ENCODE peak calls at places on chromosomes 5 and 9, in six cellular contexts. One of them, this sample, is unnamed.

GRCh38 chr5:178104492-178104891 is 8.8 kb upstream of the N4BP3 start:
- DNase-seq in cardiac fibroblast: no peak
- DNase-seq in fibroblast of pulmonary artery: no peak
- DNase-seq in mesothelial cell of epicardium: no peak
- DNase-seq in heart right ventricle: no peak
- DNase-seq in ovary: no peak
- DNase-seq in this sample: no peak

GRCh38 chr5:174119386-174119785 is 73.9 kb downstream of the NSG2 start:
- DNase-seq in cardiac fibroblast: no peak
- DNase-seq in fibroblast of pulmonary artery: no peak
- DNase-seq in mesothelial cell of epicardium: no peak
- DNase-seq in heart right ventricle: no peak
- DNase-seq in ovary: no peak
- DNase-seq in this sample: no peak

GRCh38 chr9:91419222-91420191 is 4.1 kb downstream of the NFIL3 start:
- DNase-seq in cardiac fibroblast: peak; percentile 98
- DNase-seq in fibroblast of pulmonary artery: peak; percentile 97
- DNase-seq in mesothelial cell of epicardium: no peak
- DNase-seq in heart right ventricle: peak; percentile 28
- DNase-seq in ovary: peak; percentile 83
- DNase-seq in this sample: no peak

GRCh38 chr5:179487145-179487544 is 63.2 kb upstream of the RUFY1 start:
- DNase-seq in cardiac fibroblast: no peak
- DNase-seq in fibroblast of pulmonary artery: no peak
- DNase-seq in mesothelial cell of epicardium: no peak
- DNase-seq in heart right ventricle: no peak
- DNase-seq in ovary: no peak
- DNase-seq in this sample: no peak

GRCh38 chr5:33939863-33940262 is 3.7 kb downstream of the RXFP3 start:
- DNase-seq in cardiac fibroblast: peak; percentile 51
- DNase-seq in fibroblast of pulmonary artery: peak; percentile 62
- DNase-seq in mesothelial cell of epicardium: no peak
- DNase-seq in heart right ventricle: no peak
- DNase-seq in ovary: no peak
- DNase-seq in this sample: no peak

GRCh38 chr5:119537704-119538103 is 85.4 kb downstream of the HSD17B4 start:
- DNase-seq in cardiac fibroblast: peak; percentile 64
- DNase-seq in fibroblast of pulmonary artery: peak; percentile 67
- DNase-seq in mesothelial cell of epicardium: no peak
- DNase-seq in heart right ventricle: no peak
- DNase-seq in ovary: no peak
- DNase-seq in this sample: no peak

GRCh38 chr5:161409471-161409870 is 137.1 kb downstream of the GABRB2 start:
- DNase-seq in cardiac fibroblast: no peak
- DNase-seq in fibroblast of pulmonary artery: no peak
- DNase-seq in mesothelial cell of epicardium: no peak
- DNase-seq in heart right ventricle: no peak
- DNase-seq in ovary: no peak
- DNase-seq in this sample: no peak

GRCh38 chr9:123544007-123544827 is 188.2 kb downstream of the CRB2 start:
- DNase-seq in cardiac fibroblast: peak; percentile 68
- DNase-seq in fibroblast of pulmonary artery: peak; percentile 69
- DNase-seq in mesothelial cell of epicardium: no peak
- DNase-seq in heart right ventricle: no peak
- DNase-seq in ovary: peak; percentile 31
- DNase-seq in this sample: no peak

GRCh38 chr9:81492710-81493447 is 196.5 kb downstream of the TLE1 start:
- DNase-seq in cardiac fibroblast: peak; percentile 97
- DNase-seq in fibroblast of pulmonary artery: peak; percentile 93
- DNase-seq in mesothelial cell of epicardium: no peak
- DNase-seq in heart right ventricle: no peak
- DNase-seq in ovary: no peak
- DNase-seq in this sample: no peak

GRCh38 chr5:168592014-168592368 is 12.8 kb upstream of the PANK3 start:
- DNase-seq in cardiac fibroblast: peak; percentile 34
- DNase-seq in fibroblast of pulmonary artery: peak; percentile 72
- DNase-seq in mesothelial cell of epicardium: no peak
- DNase-seq in heart right ventricle: no peak
- DNase-seq in ovary: no peak
- DNase-seq in this sample: no peak

GRCh38 chr5:6525910-6526309 is 77.3 kb downstream of the UBE2QL1 start:
- DNase-seq in cardiac fibroblast: no peak
- DNase-seq in fibroblast of pulmonary artery: peak; percentile 1
- DNase-seq in mesothelial cell of epicardium: no peak
- DNase-seq in heart right ventricle: peak; percentile 46
- DNase-seq in ovary: no peak
- DNase-seq in this sample: peak; percentile 45

GRCh38 chr9:10867194-10867593 is 254.4 kb upstream of the PTPRD start:
- DNase-seq in cardiac fibroblast: no peak
- DNase-seq in fibroblast of pulmonary artery: no peak
- DNase-seq in mesothelial cell of epicardium: no peak
- DNase-seq in heart right ventricle: no peak
- DNase-seq in ovary: no peak
- DNase-seq in this sample: no peak

GRCh38 chr9:114614373-114614772 is 3.3 kb downstream of the TMEM268 start:
- DNase-seq in cardiac fibroblast: no peak
- DNase-seq in fibroblast of pulmonary artery: no peak
- DNase-seq in mesothelial cell of epicardium: no peak
- DNase-seq in heart right ventricle: no peak
- DNase-seq in ovary: no peak
- DNase-seq in this sample: no peak

GRCh38 chr9:123662057-123662776 is 267.7 kb downstream of the DENND1A start:
- DNase-seq in cardiac fibroblast: no peak
- DNase-seq in fibroblast of pulmonary artery: no peak
- DNase-seq in mesothelial cell of epicardium: no peak
- DNase-seq in heart right ventricle: no peak
- DNase-seq in ovary: no peak
- DNase-seq in this sample: no peak

GRCh38 chr5:113678924-113679575 is 165.6 kb downstream of the YTHDC2 start:
- DNase-seq in cardiac fibroblast: peak; percentile 64
- DNase-seq in fibroblast of pulmonary artery: peak; percentile 66
- DNase-seq in mesothelial cell of epicardium: peak; percentile 54
- DNase-seq in heart right ventricle: no peak
- DNase-seq in ovary: no peak
- DNase-seq in this sample: no peak

GRCh38 chr5:155689403-155689802 is 637.6 kb upstream of the SGCD start:
- DNase-seq in cardiac fibroblast: no peak
- DNase-seq in fibroblast of pulmonary artery: no peak
- DNase-seq in mesothelial cell of epicardium: no peak
- DNase-seq in heart right ventricle: no peak
- DNase-seq in ovary: no peak
- DNase-seq in this sample: no peak

GRCh38 chr5:4866817-4867216 is 273.3 kb upstream of the ADAMTS16 start:
- DNase-seq in cardiac fibroblast: no peak
- DNase-seq in fibroblast of pulmonary artery: no peak
- DNase-seq in mesothelial cell of epicardium: no peak
- DNase-seq in heart right ventricle: no peak
- DNase-seq in ovary: no peak
- DNase-seq in this sample: no peak

GRCh38 chr5:4866131-4866659 is 273.9 kb upstream of the ADAMTS16 start:
- DNase-seq in cardiac fibroblast: no peak
- DNase-seq in fibroblast of pulmonary artery: no peak
- DNase-seq in mesothelial cell of epicardium: no peak
- DNase-seq in heart right ventricle: no peak
- DNase-seq in ovary: no peak
- DNase-seq in this sample: no peak

GRCh38 chr5:4862500-4862899 is 277.6 kb upstream of the ADAMTS16 start:
- DNase-seq in cardiac fibroblast: peak; percentile 64
- DNase-seq in fibroblast of pulmonary artery: peak; percentile 65
- DNase-seq in mesothelial cell of epicardium: no peak
- DNase-seq in heart right ventricle: no peak
- DNase-seq in ovary: no peak
- DNase-seq in this sample: no peak

GRCh38 chr5:4873656-4874055 is 266.5 kb upstream of the ADAMTS16 start:
- DNase-seq in cardiac fibroblast: no peak
- DNase-seq in fibroblast of pulmonary artery: no peak
- DNase-seq in mesothelial cell of epicardium: no peak
- DNase-seq in heart right ventricle: no peak
- DNase-seq in ovary: no peak
- DNase-seq in this sample: no peak

DNA sequence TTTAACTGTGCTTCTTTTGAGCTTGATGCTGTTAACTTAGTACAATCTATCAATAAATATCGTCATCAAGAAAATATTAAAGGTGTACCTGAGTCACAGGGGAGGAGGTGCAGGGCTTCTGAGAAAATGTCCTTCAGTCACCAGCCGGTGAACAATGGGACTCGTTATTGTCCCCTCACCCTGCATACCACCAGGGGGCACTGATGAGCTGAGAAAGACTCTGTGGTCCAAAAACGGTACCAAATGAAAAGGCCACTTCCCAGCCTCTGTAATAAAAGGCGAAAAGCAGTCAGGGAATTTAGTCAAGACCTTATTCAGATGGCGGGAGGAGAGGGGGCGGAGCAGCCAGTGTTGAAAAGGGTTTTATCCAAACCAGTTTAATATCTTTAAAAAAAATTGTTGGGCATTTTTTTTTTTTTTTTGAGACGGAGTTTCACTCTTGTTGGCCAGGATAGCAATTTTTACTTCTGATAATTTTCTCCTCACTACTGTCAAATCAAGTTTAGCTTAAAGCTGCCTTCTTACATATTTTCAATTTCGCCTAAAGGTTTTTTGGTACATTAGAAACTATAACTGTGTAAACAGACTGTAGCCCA is 271.9 kb upstream of the ADAMTS16 start:
- DNase-seq in cardiac fibroblast: peak; percentile 40
- DNase-seq in fibroblast of pulmonary artery: peak; percentile 24
- DNase-seq in mesothelial cell of epicardium: peak; percentile 68
- DNase-seq in heart right ventricle: peak; percentile 45
- DNase-seq in ovary: peak; percentile 83
- DNase-seq in this sample: peak; percentile 76
- TF ChIP-seq CTCF in cardiac fibroblast: peak; percentile 73
- TF ChIP-seq CTCF in fibroblast of pulmonary artery: peak; percentile 67
- TF ChIP-seq CTCF in mesothelial cell of epicardium: peak; percentile 83
- TF ChIP-seq CTCF in heart right ventricle: peak; percentile 47
- TF ChIP-seq CTCF in ovary: peak; percentile 62
- TF ChIP-seq CTCF in this sample: peak; percentile 79

GRCh38 chr5:116035123-116035522 is 2.9 kb downstream of the ARL14EPL start:
- DNase-seq in cardiac fibroblast: peak; percentile 12
- DNase-seq in fibroblast of pulmonary artery: no peak
- DNase-seq in mesothelial cell of epicardium: no peak
- DNase-seq in heart right ventricle: no peak
- DNase-seq in ovary: no peak
- DNase-seq in this sample: no peak

GRCh38 chr5:116032991-116033390 is 719 bp downstream of the ARL14EPL start:
- DNase-seq in cardiac fibroblast: no peak
- DNase-seq in fibroblast of pulmonary artery: no peak
- DNase-seq in mesothelial cell of epicardium: no peak
- DNase-seq in heart right ventricle: no peak
- DNase-seq in ovary: no peak
- DNase-seq in this sample: no peak

GRCh38 chr5:116042375-116042774 is 10.1 kb downstream of the ARL14EPL start:
- DNase-seq in cardiac fibroblast: no peak
- DNase-seq in fibroblast of pulmonary artery: no peak
- DNase-seq in mesothelial cell of epicardium: no peak
- DNase-seq in heart right ventricle: no peak
- DNase-seq in ovary: no peak
- DNase-seq in this sample: no peak

GRCh38 chr5:116038817-116039216 is 6.5 kb downstream of the ARL14EPL start:
- DNase-seq in cardiac fibroblast: no peak
- DNase-seq in fibroblast of pulmonary artery: no peak
- DNase-seq in mesothelial cell of epicardium: no peak
- DNase-seq in heart right ventricle: no peak
- DNase-seq in ovary: no peak
- DNase-seq in this sample: no peak

DNA sequence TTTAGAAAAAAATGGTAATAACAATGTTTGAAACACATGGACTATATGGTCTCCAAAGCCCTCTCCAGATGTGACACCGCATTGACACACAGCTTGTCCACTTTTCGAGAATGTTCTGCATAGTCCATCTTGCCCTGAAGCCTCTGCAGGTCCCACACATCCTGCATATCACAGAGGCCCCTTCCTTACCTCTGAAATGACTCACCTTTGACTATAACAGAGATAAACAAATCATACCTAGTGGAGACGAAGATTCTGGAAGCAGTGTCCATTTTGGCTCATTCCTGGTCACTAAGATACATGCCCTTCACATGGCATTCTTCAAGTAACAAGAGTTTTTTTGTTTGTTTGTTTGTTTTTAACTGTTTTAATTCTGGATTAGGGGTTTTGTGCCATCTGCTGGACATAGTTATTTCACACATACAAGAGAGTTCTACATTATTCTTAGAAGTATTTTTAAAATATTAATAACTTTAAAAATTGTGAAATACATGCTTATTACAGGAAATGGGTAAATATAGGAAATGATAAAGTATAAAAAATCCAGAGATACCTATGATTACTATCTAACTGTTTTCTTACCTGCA is 5.1 kb downstream of the ARL14EPL start:
- DNase-seq in cardiac fibroblast: peak; percentile 43
- DNase-seq in fibroblast of pulmonary artery: peak; percentile 32
- DNase-seq in mesothelial cell of epicardium: no peak
- DNase-seq in heart right ventricle: no peak
- DNase-seq in ovary: no peak
- DNase-seq in this sample: no peak
- TF ChIP-seq CTCF in cardiac fibroblast: peak; percentile 21
- TF ChIP-seq CTCF in fibroblast of pulmonary artery: peak; percentile 27
- TF ChIP-seq CTCF in mesothelial cell of epicardium: no peak
- TF ChIP-seq CTCF in heart right ventricle: no peak
- TF ChIP-seq CTCF in ovary: no peak
- TF ChIP-seq CTCF in this sample: peak; percentile 23

GRCh38 chr5:162607879-162608278 is 540.3 kb downstream of the GABRG2 start:
- DNase-seq in cardiac fibroblast: peak; percentile 1
- DNase-seq in fibroblast of pulmonary artery: no peak
- DNase-seq in mesothelial cell of epicardium: no peak
- DNase-seq in heart right ventricle: no peak
- DNase-seq in ovary: no peak
- DNase-seq in this sample: no peak
- TF ChIP-seq CTCF in cardiac fibroblast: no peak
- TF ChIP-seq CTCF in fibroblast of pulmonary artery: no peak
- TF ChIP-seq CTCF in mesothelial cell of epicardium: no peak
- TF ChIP-seq CTCF in heart right ventricle: no peak
- TF ChIP-seq CTCF in ovary: no peak
- TF ChIP-seq CTCF in this sample: no peak

DNA sequence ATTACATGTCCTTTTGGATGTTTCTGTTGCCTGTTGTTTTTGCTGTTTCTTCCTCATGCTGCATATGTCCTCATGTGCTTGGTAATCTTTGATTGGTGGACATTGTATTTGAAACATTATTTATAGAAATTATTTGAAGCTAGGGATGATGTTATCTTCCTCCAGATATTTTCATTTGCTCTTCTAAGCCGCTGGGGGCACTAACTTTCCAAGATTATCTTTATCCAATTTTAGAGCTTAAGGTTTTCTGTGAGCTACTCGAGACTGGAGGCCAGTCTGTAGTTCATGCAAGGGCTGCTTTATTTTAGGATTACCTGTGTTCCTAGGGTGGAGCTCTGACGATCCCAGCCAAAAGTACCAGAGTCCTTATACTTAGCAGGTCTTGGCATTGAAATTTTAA is 40.9 kb downstream of the STX17 start:
- DNase-seq in cardiac fibroblast: peak; percentile 26
- DNase-seq in fibroblast of pulmonary artery: peak; percentile 20
- DNase-seq in mesothelial cell of epicardium: no peak
- DNase-seq in heart right ventricle: no peak
- DNase-seq in ovary: no peak
- DNase-seq in this sample: no peak
- TF ChIP-seq CTCF in cardiac fibroblast: peak; percentile 28
- TF ChIP-seq CTCF in fibroblast of pulmonary artery: peak; percentile 30
- TF ChIP-seq CTCF in mesothelial cell of epicardium: no peak
- TF ChIP-seq CTCF in heart right ventricle: no peak
- TF ChIP-seq CTCF in ovary: no peak
- TF ChIP-seq CTCF in this sample: no peak

GRCh38 chr5:36090033-36090432 is 23.4 kb upstream of the UGT3A2 start:
- DNase-seq in cardiac fibroblast: peak; percentile 43
- DNase-seq in fibroblast of pulmonary artery: peak; percentile 32
- DNase-seq in mesothelial cell of epicardium: no peak
- DNase-seq in heart right ventricle: no peak
- DNase-seq in ovary: no peak
- DNase-seq in this sample: no peak
- TF ChIP-seq CTCF in cardiac fibroblast: peak; percentile 54
- TF ChIP-seq CTCF in fibroblast of pulmonary artery: peak; percentile 47
- TF ChIP-seq CTCF in mesothelial cell of epicardium: no peak
- TF ChIP-seq CTCF in heart right ventricle: no peak
- TF ChIP-seq CTCF in ovary: no peak
- TF ChIP-seq CTCF in this sample: no peak

This sample was measured in dorsolateral prefrontal cortex.